ENCODE peak calls at places on chromosomes 16 and 17, in six cellular contexts. A is gastrocnemius medialis; X is T-cell; H is type B pancreatic cell; L is stimulated activated effector memory CD8-positive, alpha-beta T cell treated with anti-CD3 and anti-CD28 coated beads, Interleukin-12 subunit alpha, Interleukin-12 subunit beta, amount 100 ng/mL, for 72 hours; Y is IMR-90. Z is an unnamed sample.

GRCh38 chr16:5965321-5965720 is 867.7 kb upstream of the EEF2KMT start:
- DNase-seq in A (no peak), X (no peak), H (no peak), L (no peak), Y (no peak), Z (no peak)

GRCh38 chr17:9360610-9361571 is 214.7 kb downstream of the STX8 start:
- DNase-seq in A (peak), X (no peak), H (no peak), L (no peak), Y (peak), Z (no peak)

GRCh38 chr17:45246861-45247428 is 14.9 kb downstream of the SPATA32 start:
- DNase-seq in A (no peak), X (peak), H (no peak), L (no peak), Y (peak), Z (peak)

GRCh38 chr17:28874750-28875149 is 19.9 kb downstream of the ERAL1 start:
- DNase-seq in A (no peak), X (no peak), H (no peak), L (no peak), Y (no peak), Z (no peak)

GRCh38 chr17:27929990-27930389 is 36.8 kb upstream of the LYRM9 start:
- DNase-seq in A (no peak), X (no peak), H (no peak), L (no peak), Y (peak), Z (no peak)

GRCh38 chr17:50935201-50936124 is 69.3 kb upstream of the TOB1 start:
- DNase-seq in A (peak), X (no peak), H (no peak), L (no peak), Y (no peak), Z (no peak)

GRCh38 chr16:56491657-56492261 is 28.1 kb downstream of the BBS2 start:
- DNase-seq in A (no peak), X (no peak), H (no peak), L (no peak), Y (no peak), Z (no peak)

GRCh38 chr16:89827383-89828198 is 684 bp upstream of the SPIRE2 start:
- DNase-seq in A (no peak), X (no peak), H (no peak), L (no peak), Y (peak), Z (no peak)

GRCh38 chr17:22277595-22277994 is 585.3 kb downstream of the KCNJ18 start:
- DNase-seq in A (no peak), X (no peak), H (peak), L (no peak), Y (no peak), Z (no peak)

GRCh38 chr16:25006504-25007055 is 8.6 kb downstream of the ARHGAP17 start:
- DNase-seq in A (no peak), X (no peak), H (no peak), L (no peak), Y (peak), Z (no peak)

GRCh38 chr16:59192551-59193199 is 458.6 kb upstream of the GOT2 start:
- DNase-seq in A (no peak), X (no peak), H (no peak), L (no peak), Y (peak), Z (no peak)